ENCODE peak calls at places on chromosomes 7 and 10, in eight cellular contexts. O, P, B, M, Y, R, U and H are unnamed samples.

GRCh38 chr7:101243786-101244384 is 996 bp downstream of the FIS1 start:
- DNase-seq in O (no peak), Y (peak), M (no peak), U (no peak), R (peak), P (peak), B (no peak), H (no peak)

GRCh38 chr10:77972148-77972547 is 45.6 kb upstream of the DLG5 start:
- DNase-seq in B (no peak), Y (no peak), O (no peak), M (no peak), R (no peak), P (no peak), U (no peak), H (no peak)

GRCh38 chr10:49082767-49083166 is 32.6 kb downstream of the VSTM4 start:
- DNase-seq in P (peak), U (no peak), R (no peak), M (no peak), B (no peak), O (no peak), Y (no peak), H (no peak)

GRCh38 chr10:22554481-22555182 is 159.7 kb downstream of the PIP4K2A start:
- DNase-seq in O (no peak), B (no peak), M (no peak), Y (peak), R (no peak), U (no peak), P (peak), H (peak)

GRCh38 chr10:78853864-78854263 is 214.9 kb upstream of the ZMIZ1 start:
- DNase-seq in P (no peak), U (no peak), M (no peak), O (no peak), Y (no peak), R (no peak), B (no peak), H (no peak)

GRCh38 chr10:32983333-32983909 is 25.4 kb upstream of the ITGB1 start:
- DNase-seq in Y (peak), R (no peak), O (peak), B (peak), P (no peak), M (no peak), U (no peak), H (peak)

GRCh38 chr10:124869941-124870340 is 68.3 kb downstream of the ABRAXAS2 start:
- DNase-seq in Y (no peak), O (no peak), R (no peak), U (no peak), P (no peak), B (no peak), M (no peak), H (no peak)

GRCh38 chr10:119981826-119982225 is 89.3 kb downstream of the SEC23IP start:
- DNase-seq in R (no peak), U (no peak), Y (no peak), B (no peak), P (no peak), O (peak), M (no peak), H (no peak)

GRCh38 chr10:30829921-30830671 is 200.5 kb upstream of the LYZL2 start:
- DNase-seq in P (no peak), R (no peak), U (no peak), B (no peak), O (peak), Y (no peak), M (no peak), H (no peak)

GRCh38 chr10:51800725-51801455 is 101.5 kb upstream of the CSTF2T start:
- DNase-seq in M (no peak), B (no peak), Y (no peak), P (no peak), O (no peak), R (no peak), U (no peak), H (no peak)

GRCh38 chr10:20817646-20818045 is 79.5 kb downstream of the NEBL start:
- DNase-seq in P (no peak), M (no peak), O (no peak), Y (no peak), B (no peak), U (no peak), R (no peak), H (no peak)

GRCh38 chr10:130515670-130516069 is 379.5 kb downstream of the GLRX3 start:
- DNase-seq in B (no peak), M (no peak), R (no peak), P (no peak), O (no peak), Y (no peak), U (no peak), H (no peak)

GRCh38 chr7:44661233-44661632 is 54.8 kb downstream of the OGDH start:
- DNase-seq in O (no peak), Y (no peak), M (no peak), R (no peak), U (no peak), B (no peak), P (no peak), H (no peak)

GRCh38 chr10:132665946-132666732 is 119.8 kb downstream of the NKX6-2 start:
- DNase-seq in Y (no peak), P (no peak), R (no peak), O (peak), M (no peak), B (no peak), U (no peak), H (no peak)

GRCh38 chr10:118332247-118332646 is 9.9 kb downstream of the FAM204A start:
- DNase-seq in U (peak), M (no peak), Y (no peak), O (no peak), R (peak), B (no peak), P (no peak), H (no peak)

GRCh38 chr7:101232141-101232821 is 5.3 kb downstream of the CLDN15 start:
- DNase-seq in M (no peak), U (no peak), P (peak), B (no peak), O (peak), R (peak), Y (peak), H (peak)

GRCh38 chr7:143882611-143883078 is 19.3 kb downstream of the TCAF1 start:
- DNase-seq in P (peak), U (no peak), B (no peak), Y (peak), M (no peak), O (no peak), R (peak), H (peak)

GRCh38 chr7:44288381-44288685 is 37.1 kb downstream of the CAMK2B start:
- DNase-seq in M (no peak), Y (no peak), R (no peak), B (no peak), U (no peak), O (no peak), P (no peak), H (no peak)

GRCh38 chr7:45591101-45591906 is 17.1 kb downstream of the ADCY1 start:
- DNase-seq in R (no peak), Y (peak), B (no peak), O (no peak), M (no peak), P (no peak), U (no peak), H (no peak)

GRCh38 chr7:29564455-29565185 is 985 bp downstream of the PRR15 start:
- DNase-seq in O (peak), M (no peak), P (peak), Y (peak), B (no peak), U (peak), R (peak), H (peak)

GRCh38 chr7:10022957-10023356 is 950.7 kb upstream of the PHF14 start:
- DNase-seq in U (no peak), R (peak), P (peak), M (no peak), Y (peak), O (peak), B (peak), H (peak)

GRCh38 chr7:71486856-71487628 is 355.1 kb downstream of the GALNT17 start:
- DNase-seq in Y (no peak), O (no peak), U (no peak), M (no peak), R (no peak), B (no peak), P (no peak), H (peak)

GRCh38 chr10:88227342-88228018 is 355.6 kb downstream of the RNLS start:
- DNase-seq in B (no peak), M (no peak), R (no peak), Y (peak), U (no peak), O (no peak), P (no peak), H (no peak)

GRCh38 chr10:103350175-103350521 is 792 bp downstream of the PCGF6 start:
- DNase-seq in M (no peak), Y (no peak), B (no peak), R (no peak), U (no peak), O (no peak), P (no peak), H (no peak)
- H3K27ac ChIP-seq in M (peak), Y (peak), B (peak), R (peak), U (peak), O (no peak), P (no peak), H (peak)

GRCh38 chr7:106059556-106059955 is 52.6 kb downstream of the SYPL1 start:
- DNase-seq in P (no peak), M (no peak), B (no peak), Y (no peak), U (no peak), R (no peak), O (no peak), H (no peak)

GRCh38 chr7:106057204-106057961 is 54.7 kb downstream of the SYPL1 start:
- DNase-seq in B (no peak), U (no peak), P (no peak), Y (no peak), R (no peak), O (no peak), M (peak), H (no peak)

GRCh38 chr7:106056513-106057203 is 55.5 kb downstream of the SYPL1 start:
- DNase-seq in R (peak), M (peak), Y (peak), P (peak), B (peak), U (peak), O (peak), H (peak)

GRCh38 chr7:106058925-106059324 is 53.2 kb downstream of the SYPL1 start:
- DNase-seq in B (no peak), R (no peak), O (no peak), U (no peak), P (no peak), Y (peak), M (peak), H (no peak)

GRCh38 chr7:106057962-106058901 is 53.9 kb downstream of the SYPL1 start:
- DNase-seq in Y (no peak), M (peak), R (no peak), P (peak), U (no peak), B (no peak), O (peak), H (no peak)
- TF ChIP-seq EZH2phosphoT487 in Y (no peak), M (no peak), R (no peak), P (no peak), U (no peak), B (no peak), O (no peak), H (no peak)

GRCh38 chr7:93463764-93464163 is 110.8 kb downstream of the CALCR start:
- DNase-seq in U (no peak), P (no peak), O (no peak), R (no peak), B (no peak), M (no peak), Y (no peak), H (no peak)

GRCh38 chr7:93461350-93461749 is 113.2 kb downstream of the CALCR start:
- DNase-seq in Y (no peak), R (peak), M (no peak), P (peak), B (no peak), O (peak), U (no peak), H (no peak)
- TF ChIP-seq CTCF in Y (peak), R (peak), M (peak), P (peak), B (no peak), O (peak), U (peak), H (no peak)

GRCh38 chr10:102652170-102652926 is 8.1 kb downstream of the TRIM8 start:
- DNase-seq in M (peak), P (no peak), O (no peak), Y (no peak), R (no peak), B (no peak), U (peak), H (no peak)
- H3K27ac ChIP-seq in M (peak), P (peak), O (no peak), Y (no peak), R (no peak), B (no peak), U (peak), H (no peak)